ENCODE peak calls at places on chromosomes 4 and X, in nine cellular contexts. C, T, D, S, E, A, B, G and J are unnamed samples.

GRCh38 chr4:72119946-72120345 is 88.1 kb downstream of the NPFFR2 start:
- DNase-seq in C (no peak), T (no peak), D (no peak), S (no peak), E (no peak), A (no peak), B (no peak), G (no peak), J (no peak)

GRCh38 chr4:82741188-82741587 is 57.4 kb downstream of the SCD5 start:
- DNase-seq in C (no peak), T (no peak), D (no peak), S (no peak), E (no peak), A (no peak), B (no peak), G (no peak), J (no peak)

GRCh38 chr4:36039031-36039430 is 205.3 kb downstream of the ARAP2 start:
- DNase-seq in C (peak), T (no peak), D (no peak), S (no peak), E (no peak), A (no peak), B (no peak), G (peak), J (no peak)

GRCh38 chrX:138191998-138192397 is 519.5 kb downstream of the FGF13 start:
- DNase-seq in C (peak), T (no peak), D (no peak), S (no peak), E (peak), A (no peak), B (no peak), G (peak), J (no peak)

GRCh38 chr4:90445380-90445779 is 318.2 kb downstream of the CCSER1 start:
- DNase-seq in C (no peak), T (no peak), D (no peak), S (no peak), E (no peak), A (no peak), B (no peak), G (no peak), J (no peak)

GRCh38 chrX:114127411-114128025 is 456.4 kb upstream of the HTR2C start:
- DNase-seq in C (no peak), T (no peak), D (no peak), S (no peak), E (no peak), A (no peak), B (no peak), G (no peak), J (no peak)

GRCh38 chrX:71976753-71977152 is 66.1 kb downstream of the NHSL2 start:
- DNase-seq in C (no peak), T (no peak), D (no peak), S (no peak), E (no peak), A (no peak), B (no peak), G (no peak), J (no peak)

GRCh38 chrX:108139303-108139702 is 47.7 kb downstream of the ATG4A start:
- DNase-seq in C (peak), T (peak), D (no peak), S (no peak), E (no peak), A (no peak), B (no peak), G (peak), J (no peak)

GRCh38 chr4:170091069-170091696 is 1.4 kb upstream of the AADAT start:
- DNase-seq in C (peak), T (no peak), D (no peak), S (no peak), E (no peak), A (no peak), B (no peak), G (no peak), J (peak)

GRCh38 chr4:75497133-75497532 is 17.1 kb downstream of the RCHY1 start:
- DNase-seq in C (no peak), T (peak), D (no peak), S (no peak), E (no peak), A (no peak), B (no peak), G (no peak), J (no peak)

GRCh38 chr4:187172340-187172761 is 448.7 kb upstream of the FAT1 start:
- DNase-seq in C (no peak), T (peak), D (no peak), S (no peak), E (no peak), A (no peak), B (peak), G (no peak), J (no peak)

GRCh38 chr4:130043796-130044195 is 947.8 kb downstream of the C4orf33 start:
- DNase-seq in C (no peak), T (peak), D (no peak), S (no peak), E (no peak), A (no peak), B (peak), G (no peak), J (no peak)

GRCh38 chr4:151015458-151016344 is 617 bp upstream of the LRBA start:
- DNase-seq in C (peak), T (peak), D (peak), S (peak), E (peak), A (peak), B (no peak), G (peak), J (peak)